ENCODE peak calls at places on chromosome 2, in ten cellular contexts. Q is KBM-7; X is lower lobe of right lung; I is vagina; R is hippocampal formation; Z is cardiac fibroblast; B is A673; T is HuH-7.5; O is T-helper 17 cell; D is stimulated activated CD4-positive, alpha-beta T cell treated with anti-CD3 and anti-CD28 coated beads, Interleukin-15, amount 100 ng/mL, for 24 hours. L is an unnamed sample.

GRCh38 chr2:105338020-105338385 is 663 bp downstream of the C2orf49 start:
- DNase-seq in Q (no peak), X (no peak), I (no peak), R (no peak), Z (no peak), B (no peak), T (no peak), O (no peak), D (no peak), L (no peak)

GRCh38 chr2:204175552-204176271 is 239.1 kb downstream of the ICOS start:
- DNase-seq in Q (no peak), X (no peak), I (no peak), R (no peak), Z (no peak), B (no peak), T (no peak), O (no peak), D (no peak), L (no peak)

GRCh38 chr2:104434363-104434792 is 419.5 kb upstream of the POU3F3 start:
- DNase-seq in Q (no peak), X (peak), I (no peak), R (peak), Z (no peak), B (no peak), T (no peak), O (no peak), D (peak), L (no peak)

GRCh38 chr2:99031481-99031880 is 95.5 kb upstream of the CRACDL start:
- DNase-seq in Q (no peak), X (no peak), I (no peak), R (no peak), Z (no peak), B (no peak), T (no peak), O (no peak), D (no peak), L (no peak)

GRCh38 chr2:108929896-108930425 is 59.1 kb downstream of the EDAR start:
- DNase-seq in Q (no peak), X (no peak), I (no peak), R (no peak), Z (no peak), B (no peak), T (no peak), O (no peak), D (no peak), L (no peak)

GRCh38 chr2:26724004-26724750 is 31.7 kb downstream of the KCNK3 start:
- DNase-seq in Q (no peak), X (peak), I (no peak), R (no peak), Z (peak), B (peak), T (no peak), O (no peak), D (no peak), L (no peak)

GRCh38 chr2:63881208-63881607 is 39.5 kb downstream of the UGP2 start:
- DNase-seq in Q (no peak), X (no peak), I (no peak), R (no peak), Z (no peak), B (no peak), T (no peak), O (no peak), D (no peak), L (no peak)

GRCh38 chr2:109013046-109013445 is 24.0 kb upstream of the EDAR start:
- DNase-seq in Q (no peak), X (no peak), I (no peak), R (no peak), Z (no peak), B (no peak), T (no peak), O (no peak), D (no peak), L (no peak)

GRCh38 chr2:84850471-84850870 is 30.4 kb downstream of the TRABD2A start:
- DNase-seq in Q (no peak), X (no peak), I (no peak), R (no peak), Z (no peak), B (no peak), T (no peak), O (no peak), D (no peak), L (no peak)

GRCh38 chr2:101038455-101039255 is 36.6 kb downstream of the RPL31 start:
- DNase-seq in Q (peak), X (no peak), I (no peak), R (no peak), Z (peak), B (peak), T (peak), O (no peak), D (peak), L (no peak)

GRCh38 chr2:86825728-86826386 is 35.1 kb upstream of the CD8A start:
- DNase-seq in Q (no peak), X (no peak), I (no peak), R (no peak), Z (no peak), B (no peak), T (no peak), O (no peak), D (peak), L (no peak)

GRCh38 chr2:96089356-96090180 is 26.8 kb downstream of the ADRA2B start:
- DNase-seq in Q (no peak), X (peak), I (no peak), R (no peak), Z (no peak), B (no peak), T (no peak), O (no peak), D (no peak), L (peak)

GRCh38 chr2:235512699-235513053 is 18.8 kb downstream of the AGAP1 start:
- DNase-seq in Q (no peak), X (no peak), I (no peak), R (no peak), Z (no peak), B (no peak), T (no peak), O (no peak), D (no peak), L (peak)